ENCODE peak calls at places on chromosomes 11 and 22, in five cellular contexts. U, Q, G, C and B are unnamed samples.

GRCh38 chr11:71434576-71435130 is 13.5 kb downstream of the DHCR7 start:
- DNase-seq in U (no peak), Q (no peak), G (no peak), C (no peak), B (no peak)

GRCh38 chr11:125952973-125953372 is 7.1 kb downstream of the VSIG10L2 start:
- DNase-seq in U (no peak), Q (no peak), G (no peak), C (no peak), B (no peak)

GRCh38 chr11:134731562-134731961 is 319.5 kb upstream of the B3GAT1 start:
- DNase-seq in U (no peak), Q (no peak), G (no peak), C (no peak), B (no peak)

GRCh38 chr22:38775656-38776055 is 18.3 kb downstream of the DNAL4 start:
- DNase-seq in U (no peak), Q (no peak), G (no peak), C (no peak), B (no peak)

GRCh38 chr22:29744902-29745301 is 21.9 kb downstream of the ZMAT5 start:
- DNase-seq in U (peak), Q (no peak), G (peak), C (no peak), B (no peak)

GRCh38 chr22:49004484-49005399 is 822.9 kb downstream of the BRD1 start:
- DNase-seq in U (no peak), Q (no peak), G (no peak), C (no peak), B (no peak)

GRCh38 chr11:68340784-68341556 is 28.6 kb downstream of the LRP5 start:
- DNase-seq in U (no peak), Q (no peak), G (no peak), C (no peak), B (no peak)

GRCh38 chr11:84437129-84438123 is 1151.3 kb upstream of the CCDC90B start:
- DNase-seq in U (no peak), Q (no peak), G (peak), C (peak), B (no peak)

GRCh38 chr11:134921938-134922337 is 509.9 kb upstream of the B3GAT1 start:
- DNase-seq in U (no peak), Q (no peak), G (no peak), C (no peak), B (no peak)

GRCh38 chr11:60945295-60945667 is 6.7 kb downstream of the SLC15A3 start:
- DNase-seq in U (no peak), Q (no peak), G (no peak), C (no peak), B (no peak)

GRCh38 chr11:57133616-57134015 is 48.1 kb upstream of the LRRC55 start:
- DNase-seq in U (no peak), Q (no peak), G (no peak), C (no peak), B (no peak)

GRCh38 chr11:121349790-121350189 is 57.2 kb downstream of the SC5D start:
- DNase-seq in U (no peak), Q (no peak), G (no peak), C (no peak), B (no peak)

GRCh38 chr11:121352301-121352891 is 59.8 kb downstream of the SC5D start:
- DNase-seq in U (no peak), Q (no peak), G (no peak), C (no peak), B (no peak)

GRCh38 chr11:121348220-121348875 is 55.8 kb downstream of the SC5D start:
- DNase-seq in U (no peak), Q (no peak), G (no peak), C (no peak), B (no peak)

GRCh38 chr11:121350314-121351046 is 57.9 kb downstream of the SC5D start:
- DNase-seq in U (no peak), Q (no peak), G (no peak), C (no peak), B (no peak)

GRCh38 chr11:121351089-121351488 is 58.5 kb downstream of the SC5D start:
- DNase-seq in U (no peak), Q (no peak), G (no peak), C (no peak), B (no peak)
- TF ChIP-seq CTCF in U (no peak), Q (no peak), G (no peak), C (no peak), B (no peak)

DNA sequence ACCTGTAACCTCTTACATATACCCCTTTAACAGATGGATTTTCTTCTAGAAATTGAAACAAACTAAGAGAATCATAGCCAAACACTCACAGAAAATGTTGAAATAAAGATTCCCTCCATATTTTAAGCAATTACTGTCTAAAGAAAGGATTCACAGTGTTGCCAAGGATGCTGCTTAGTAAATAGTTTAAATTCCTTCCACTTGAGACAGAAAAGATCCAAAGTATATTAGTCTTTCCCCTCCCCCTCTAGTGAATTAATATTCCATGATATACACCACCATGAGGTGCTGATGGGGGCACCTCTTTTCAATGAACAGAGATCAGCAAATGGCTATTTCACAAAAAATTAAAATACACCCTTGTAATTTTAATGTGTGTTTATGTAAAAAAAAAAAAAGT is 186.8 kb downstream of the SOX6 start:
- DNase-seq in U (no peak), Q (no peak), G (peak), C (no peak), B (no peak)
- TF ChIP-seq CTCF in U (no peak), Q (no peak), G (peak), C (no peak), B (peak)

DNA sequence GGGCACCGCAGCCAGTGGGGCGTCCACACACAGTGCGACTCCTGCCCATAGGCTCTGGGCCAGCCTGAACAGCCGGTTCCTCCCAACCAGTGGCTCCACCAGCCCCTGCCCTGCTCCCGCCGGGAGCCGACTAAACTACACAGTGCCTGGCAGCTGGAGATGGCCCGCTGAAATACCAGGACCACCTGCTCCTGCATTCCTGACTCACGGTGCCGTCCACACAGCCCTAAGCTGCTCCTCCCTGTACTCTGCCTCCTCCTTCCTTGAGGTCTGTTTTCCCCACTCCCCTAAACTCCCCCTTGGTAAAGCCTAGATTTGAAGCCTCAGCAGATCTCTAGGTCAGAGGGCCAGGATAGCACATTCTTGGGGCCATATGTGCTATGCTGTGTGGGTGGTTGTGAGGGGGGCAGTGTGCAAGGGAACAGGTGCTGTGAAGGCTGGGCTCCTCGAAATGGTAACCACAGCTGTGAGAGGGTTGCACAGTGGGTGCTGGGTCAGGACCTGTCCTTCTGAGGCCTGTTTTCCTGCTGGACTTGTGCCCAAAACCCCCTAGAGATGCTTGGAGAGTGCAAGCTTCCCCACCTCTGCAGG is 9.7 kb downstream of the LRFN4 start:
- DNase-seq in U (no peak), Q (no peak), G (no peak), C (no peak), B (no peak)
- TF ChIP-seq CTCF in U (no peak), Q (no peak), G (no peak), C (no peak), B (no peak)

DNA sequence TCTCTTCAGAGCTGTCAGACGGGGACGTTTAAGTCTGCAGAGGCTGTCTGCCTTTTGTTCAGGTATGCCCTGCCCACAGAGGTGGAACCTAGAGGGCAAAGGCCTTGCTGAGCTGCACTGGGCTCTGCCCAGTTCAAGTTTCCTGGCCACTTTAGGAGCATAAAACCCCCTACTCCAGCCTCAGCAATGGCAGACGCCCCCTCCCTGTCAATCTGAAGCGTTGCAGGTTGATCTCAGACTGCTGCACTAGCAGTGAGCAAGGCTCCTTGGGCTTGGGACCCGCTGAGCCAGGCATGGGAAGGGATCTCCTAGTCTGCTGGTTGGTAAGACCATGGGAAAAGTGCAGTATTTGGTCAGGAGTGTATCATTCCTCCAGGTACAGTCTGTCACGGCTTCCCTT is 66.6 kb upstream of the TP53I11 start:
- DNase-seq in U (no peak), Q (no peak), G (no peak), C (no peak), B (no peak)
- TF ChIP-seq CTCF in U (peak), Q (no peak), G (no peak), C (no peak), B (no peak)

DNA sequence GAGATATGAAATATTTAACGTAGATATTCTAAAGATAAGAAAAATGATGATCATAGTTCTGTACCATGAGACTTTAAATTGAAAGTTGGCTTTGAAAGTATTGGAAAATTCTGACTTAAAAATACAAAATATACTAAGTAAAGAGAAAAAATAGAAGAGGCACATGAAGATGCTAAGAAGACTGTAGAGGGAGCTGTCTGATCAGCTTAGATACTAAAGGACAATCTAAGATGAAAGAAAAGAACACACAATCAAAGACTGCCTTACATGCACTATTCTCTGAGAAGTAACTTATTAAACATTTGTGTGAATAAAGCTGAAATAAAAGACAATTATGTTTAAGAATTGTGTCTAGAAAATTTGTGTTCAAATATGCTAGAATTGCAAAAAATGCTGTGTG is 55.1 kb downstream of the RBMXL2 start:
- DNase-seq in U (no peak), Q (no peak), G (no peak), C (no peak), B (no peak)
- TF ChIP-seq CTCF in U (peak), Q (peak), G (no peak), C (no peak), B (peak)